ENCODE peak calls at places on chromosomes 5 and 9, in five cellular contexts. O is IMR-90, J is endothelial cell of umbilical vein, P is MM.1S, T is SK-N-SH. N is an unnamed sample.

GRCh38 chr9:93318441-93318840 is 133.0 kb upstream of the FAM120A start:
- DNase-seq in O (no peak), P (no peak), J (no peak), T (peak; percentile 29), N (no peak)

GRCh38 chr5:126594676-126595485 is at the start of gene ALDH7A1:
- DNase-seq in O (no peak), J (peak; percentile 96), P (no peak), T (peak; percentile 93), N (peak; percentile 90)

GRCh38 chr5:54915466-54916027 is 69.8 kb downstream of the ESM1 start:
- DNase-seq in T (no peak), P (no peak), J (peak; percentile 54), O (peak; percentile 23), N (no peak)

GRCh38 chr5:170745481-170746061 is 38.0 kb upstream of the GABRP start:
- DNase-seq in J (peak; percentile 46), T (peak; percentile 86), O (peak; percentile 12), P (peak; percentile 13), N (no peak)

GRCh38 chr5:172004824-172005237 is 1.6 kb downstream of the FBXW11 start:
- DNase-seq in O (no peak), J (peak; percentile 50), T (no peak), P (peak; percentile 24), N (peak; percentile 27)

GRCh38 chr9:10008101-10008799 is 604.6 kb downstream of the PTPRD start:
- DNase-seq in P (no peak), O (no peak), J (no peak), T (no peak), N (no peak)

GRCh38 chr5:177601577-177602457 is 1.9 kb downstream of the B4GALT7 start:
- DNase-seq in T (no peak), P (no peak), O (no peak), J (no peak), N (no peak)

GRCh38 chr5:175617447-175617846 is 40.4 kb upstream of the HRH2 start:
- DNase-seq in P (peak; percentile 14), T (no peak), O (no peak), J (no peak), N (no peak)

GRCh38 chr5:126028336-126028735 is 394.9 kb upstream of the GRAMD2B start:
- DNase-seq in O (no peak), P (no peak), T (no peak), J (no peak), N (no peak)

GRCh38 chr5:99169309-99169708 is 240.5 kb upstream of the CHD1 start:
- DNase-seq in P (no peak), T (no peak), O (no peak), J (peak; percentile 70), N (peak; percentile 25)

GRCh38 chr5:135880278-135880677 is 15.4 kb downstream of the IL9 start:
- DNase-seq in T (peak; percentile 41), P (no peak), O (no peak), J (peak; percentile 3), N (no peak)

DNA sequence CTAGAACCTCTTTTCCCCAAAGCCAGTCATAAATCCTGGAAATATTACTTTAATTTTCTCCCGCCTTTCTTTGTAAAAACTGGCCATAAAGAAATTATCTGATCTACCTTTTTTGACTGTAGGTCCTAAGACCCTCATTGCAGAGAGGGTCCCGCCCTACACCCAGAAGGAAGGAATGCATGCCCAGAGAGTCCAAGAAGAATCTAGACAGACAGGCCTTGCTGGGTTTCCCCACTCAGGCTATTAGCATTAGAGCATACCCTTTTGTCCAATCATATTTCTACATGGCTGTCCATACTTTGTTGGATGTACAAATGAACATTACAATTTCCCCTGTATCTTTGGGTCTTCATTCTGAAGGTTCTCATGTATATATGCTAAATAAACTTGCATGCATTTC is 1.9 kb upstream of the ATG10 start:
- DNase-seq in P (no peak), T (no peak), O (no peak), J (no peak), N (no peak)
- H2AFZ ChIP-seq in P (no peak overlapping the region), T (no peak overlapping the region), O (no peak overlapping the region), J (no peak overlapping the region), N (no peak overlapping the region)

GRCh38 chr9:135480942-135481315 is 1.3 kb downstream of the PPP1R26 start:
- DNase-seq in O (no peak), P (peak; percentile 40), T (no peak), J (no peak), N (no peak)
- H2AFZ ChIP-seq in O (peak overlapping the region; percentile 99), P (peak overlapping the region; percentile 93), T (peak overlapping the region; percentile 68), J (peak overlapping the region; percentile 32), N (peak overlapping the region; percentile 88)

GRCh38 chr9:116144038-116144437 is 9.6 kb upstream of the PAPPA start:
- DNase-seq in O (peak; percentile 88), J (no peak), T (no peak), P (no peak), N (peak; percentile 81)

GRCh38 chr9:116144555-116144954 is 9.0 kb upstream of the PAPPA start:
- DNase-seq in P (no peak), O (peak; percentile 42), T (no peak), J (no peak), N (no peak)

GRCh38 chr9:116142706-116143492 is 10.7 kb upstream of the PAPPA start:
- DNase-seq in J (no peak), O (no peak), T (no peak), P (no peak), N (no peak)

GRCh38 chr9:116145036-116145435 is 8.6 kb upstream of the PAPPA start:
- DNase-seq in T (no peak), P (no peak), O (no peak), J (no peak), N (no peak)

DNA sequence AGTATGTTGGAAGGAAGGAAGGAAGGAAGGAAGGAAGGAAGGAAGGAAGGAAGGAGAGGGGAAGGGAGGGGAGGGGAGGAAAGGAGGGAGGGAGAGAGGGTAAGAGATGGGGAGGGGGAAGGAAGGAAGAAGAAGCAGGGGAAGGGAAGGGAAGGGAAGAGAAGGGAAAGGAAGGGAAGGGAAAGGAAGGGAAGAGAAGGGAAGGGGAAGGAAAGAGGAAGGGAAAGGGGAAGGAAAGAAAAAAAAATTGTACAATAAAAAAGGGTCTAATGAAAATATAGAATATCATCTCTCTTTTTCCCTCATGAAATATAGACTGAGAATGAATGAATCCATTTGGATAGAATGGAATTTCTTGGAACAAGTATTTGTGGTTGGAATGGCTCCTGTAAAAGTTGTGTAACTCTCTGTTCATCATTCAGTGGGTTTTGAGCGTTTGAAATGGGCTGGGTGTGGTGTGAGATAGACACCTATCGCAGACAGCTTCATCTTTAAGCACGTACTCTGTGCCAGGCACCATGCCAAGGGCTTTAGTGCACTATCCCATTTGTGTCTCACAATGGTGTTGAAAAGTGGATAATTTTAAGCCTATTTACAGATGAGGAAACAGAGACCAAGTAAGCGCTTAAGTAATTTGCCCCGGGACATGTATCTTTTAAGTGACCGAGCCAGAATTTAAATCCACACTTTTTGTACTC is 11.6 kb upstream of the PAPPA start:
- DNase-seq in T (no peak), J (no peak), P (no peak), O (no peak), N (peak; percentile 63)
- H2AFZ ChIP-seq in T (no peak overlapping the region), J (no peak overlapping the region), P (no peak overlapping the region), O (no peak overlapping the region), N (no peak overlapping the region)

GRCh38 chr5:165705960-165706359 is 2200.5 kb downstream of the MAT2B start:
- DNase-seq in J (no peak), P (no peak), T (no peak), O (no peak), N (no peak)
- H2AFZ ChIP-seq in J (no peak overlapping the region), P (no peak overlapping the region), T (no peak overlapping the region), O (no peak overlapping the region), N (no peak overlapping the region)

GRCh38 chr9:20408513-20408912 is 213.8 kb downstream of the MLLT3 start:
- DNase-seq in P (no peak), J (no peak), T (no peak), O (no peak), N (no peak)
- H2AFZ ChIP-seq in P (no peak overlapping the region), J (no peak overlapping the region), T (no peak overlapping the region), O (no peak overlapping the region), N (no peak overlapping the region)

N was measured in astrocyte.